ENCODE peak calls at places on chromosome 12, in five cellular contexts. S is transverse colon; R is stimulated activated CD8-positive, alpha-beta memory T cell treated with anti-CD3 and anti-CD28 coated beads, Interleukin-7, amount 100 ng/mL, for 1 hour; T is T-helper 17 cell; D is T-helper 2 cell. N is an unnamed sample.

GRCh38 chr12:121774968-121775474 is 18.5 kb downstream of the RHOF start:
- DNase-seq in S (no peak), R (no peak), T (no peak), D (no peak), N (peak; percentile 87)

GRCh38 chr12:82415402-82415801 is 57.1 kb downstream of the METTL25 start:
- DNase-seq in S (no peak), R (no peak), T (no peak), D (no peak), N (no peak)

GRCh38 chr12:89768586-89769482 is 60.2 kb upstream of the ATP2B1 start:
- DNase-seq in S (peak; percentile 25), R (no peak), T (no peak), D (no peak), N (no peak)

GRCh38 chr12:57352166-57352565 is 78.7 kb downstream of the R3HDM2 start:
- DNase-seq in S (no peak), R (no peak), T (no peak), D (no peak), N (no peak)

GRCh38 chr12:3658327-3659163 is 94.4 kb downstream of the CRACR2A start:
- DNase-seq in S (peak; percentile 42), R (no peak), T (no peak), D (no peak), N (peak; percentile 87)

GRCh38 chr12:1859643-1860042 is 39.3 kb downstream of the LRTM2 start:
- DNase-seq in S (no peak), R (no peak), T (no peak), D (no peak), N (no peak)

GRCh38 chr12:123271182-123271491 is 519 bp downstream of the CDK2AP1 start:
- DNase-seq in S (peak; percentile 81), R (peak; percentile 53), T (peak; percentile 69), D (peak; percentile 71), N (peak; percentile 86)

GRCh38 chr12:9742665-9743064 is 9.8 kb upstream of the CLECL1 start:
- DNase-seq in S (peak; percentile 33), R (no peak), T (no peak), D (peak; percentile 17), N (no peak)

GRCh38 chr12:103423061-103423473 is 72.7 kb downstream of the C12orf42 start:
- DNase-seq in S (no peak), R (no peak), T (no peak), D (no peak), N (no peak)

GRCh38 chr12:83826112-83826511 is 1086.5 kb downstream of the SLC6A15 start:
- DNase-seq in S (no peak), R (no peak), T (no peak), D (no peak), N (peak; percentile 76)

GRCh38 chr12:109640961-109641360 is 67.4 kb downstream of the MVK start:
- DNase-seq in S (no peak), R (no peak), T (no peak), D (no peak), N (no peak)

GRCh38 chr12:50764861-50765324 is 992 bp downstream of the ATF1 start:
- DNase-seq in S (peak; percentile 39), R (peak; percentile 13), T (no peak), D (peak; percentile 22), N (no peak)

GRCh38 chr12:1779783-1780182 is 40.6 kb upstream of the LRTM2 start:
- DNase-seq in S (no peak), R (no peak), T (no peak), D (no peak), N (no peak)

GRCh38 chr12:111424793-111425251 is 19.1 kb downstream of the SH2B3 start:
- DNase-seq in S (no peak), R (no peak), T (no peak), D (no peak), N (peak; percentile 70)

GRCh38 chr12:62371661-62372060 is 95.0 kb upstream of the MON2 start:
- DNase-seq in S (no peak), R (no peak), T (no peak), D (no peak), N (no peak)

GRCh38 chr12:77122236-77122635 is 56.9 kb upstream of the E2F7 start:
- DNase-seq in S (no peak), R (no peak), T (no peak), D (no peak), N (no peak)

GRCh38 chr12:4002601-4003000 is 129.4 kb upstream of the PARP11 start:
- DNase-seq in S (no peak), R (no peak), T (no peak), D (no peak), N (no peak)

GRCh38 chr12:118061011-118061875 is at the start of gene WSB2:
- DNase-seq in S (peak; percentile 75), R (peak; percentile 39), T (peak; percentile 55), D (peak; percentile 29), N (peak; percentile 77)

GRCh38 chr12:122841544-122842321 is 6.5 kb downstream of the HIP1R start:
- DNase-seq in S (no peak), R (no peak), T (no peak), D (no peak), N (peak; percentile 39)

GRCh38 chr12:53505086-53505485 is 2.2 kb downstream of the NPFF start:
- DNase-seq in S (no peak), R (no peak), T (no peak), D (no peak), N (no peak)

GRCh38 chr12:101743724-101744472 is 4.6 kb upstream of the SYCP3 start:
- DNase-seq in S (peak; percentile 40), R (no peak), T (no peak), D (no peak), N (no peak)

GRCh38 chr12:87518508-87518907 is 510.7 kb downstream of the C12orf50 start:
- DNase-seq in S (no peak), R (no peak), T (no peak), D (no peak), N (no peak)

GRCh38 chr12:111887916-111888745 is 46.1 kb downstream of the MAPKAPK5 start:
- DNase-seq in S (no peak), R (no peak), T (no peak), D (no peak), N (no peak)

GRCh38 chr12:56723889-56724659 is 1.0 kb downstream of the NACA start:
- DNase-seq in S (peak; percentile 59), R (no peak), T (no peak), D (no peak), N (peak; percentile 18)